ENCODE peak calls at places on chromosomes 13 and 19, in eight cellular contexts. P is CD4-positive, alpha-beta memory T cell; M is ovary; U is heart right ventricle; C is adrenal gland; R is spleen; O is tibial artery; S is fibroblast of lung. E is an unnamed sample.

GRCh38 chr13:95355491-95355890 is 54.2 kb upstream of the ABCC4 start:
- DNase-seq in P (no peak), M (no peak), U (no peak), C (no peak), R (peak; percentile 9), O (no peak), S (peak; percentile 78), E (no peak)

GRCh38 chr13:31105020-31105800 is 56.5 kb downstream of the HSPH1 start:
- DNase-seq in P (no peak), M (no peak), U (no peak), C (peak; percentile 42), R (no peak), O (no peak), S (peak; percentile 15), E (no peak)

GRCh38 chr13:58795715-58796114 is 1164.2 kb downstream of the PCDH17 start:
- DNase-seq in P (no peak), M (no peak), U (no peak), C (no peak), R (no peak), O (no peak), S (no peak), E (no peak)

GRCh38 chr19:13718733-13719132 is 45.6 kb upstream of the MRI1 start:
- DNase-seq in P (no peak), M (no peak), U (no peak), C (peak; percentile 14), R (no peak), O (no peak), S (peak; percentile 68), E (peak; percentile 34)

GRCh38 chr19:54254195-54254906 is 2.7 kb downstream of the LILRB5 start:
- DNase-seq in P (no peak), M (no peak), U (no peak), C (no peak), R (no peak), O (no peak), S (no peak), E (no peak)

GRCh38 chr13:105343134-105343806 is 1192.2 kb downstream of the EFNB2 start:
- DNase-seq in P (no peak), M (no peak), U (no peak), C (no peak), R (no peak), O (no peak), S (peak; percentile 78), E (no peak)

GRCh38 chr13:112688560-112689497 is 1.0 kb upstream of the ATP11A start:
- DNase-seq in P (peak; percentile 34), M (peak; percentile 25), U (no peak), C (peak; percentile 54), R (peak; percentile 83), O (peak; percentile 66), S (no peak), E (no peak)

GRCh38 chr13:21580736-21581135 is 23.2 kb downstream of the MICU2 start:
- DNase-seq in P (no peak), M (no peak), U (no peak), C (no peak), R (no peak), O (no peak), S (no peak), E (no peak)

GRCh38 chr13:24267283-24267682 is 42.1 kb upstream of the C1QTNF9 start:
- DNase-seq in P (peak; percentile 63), M (no peak), U (peak; percentile 27), C (peak; percentile 49), R (no peak), O (no peak), S (peak; percentile 6), E (no peak)

GRCh38 chr19:16773259-16773658 is 53.6 kb downstream of the NWD1 start:
- DNase-seq in P (no peak), M (no peak), U (no peak), C (no peak), R (no peak), O (no peak), S (no peak), E (no peak)

DNA sequence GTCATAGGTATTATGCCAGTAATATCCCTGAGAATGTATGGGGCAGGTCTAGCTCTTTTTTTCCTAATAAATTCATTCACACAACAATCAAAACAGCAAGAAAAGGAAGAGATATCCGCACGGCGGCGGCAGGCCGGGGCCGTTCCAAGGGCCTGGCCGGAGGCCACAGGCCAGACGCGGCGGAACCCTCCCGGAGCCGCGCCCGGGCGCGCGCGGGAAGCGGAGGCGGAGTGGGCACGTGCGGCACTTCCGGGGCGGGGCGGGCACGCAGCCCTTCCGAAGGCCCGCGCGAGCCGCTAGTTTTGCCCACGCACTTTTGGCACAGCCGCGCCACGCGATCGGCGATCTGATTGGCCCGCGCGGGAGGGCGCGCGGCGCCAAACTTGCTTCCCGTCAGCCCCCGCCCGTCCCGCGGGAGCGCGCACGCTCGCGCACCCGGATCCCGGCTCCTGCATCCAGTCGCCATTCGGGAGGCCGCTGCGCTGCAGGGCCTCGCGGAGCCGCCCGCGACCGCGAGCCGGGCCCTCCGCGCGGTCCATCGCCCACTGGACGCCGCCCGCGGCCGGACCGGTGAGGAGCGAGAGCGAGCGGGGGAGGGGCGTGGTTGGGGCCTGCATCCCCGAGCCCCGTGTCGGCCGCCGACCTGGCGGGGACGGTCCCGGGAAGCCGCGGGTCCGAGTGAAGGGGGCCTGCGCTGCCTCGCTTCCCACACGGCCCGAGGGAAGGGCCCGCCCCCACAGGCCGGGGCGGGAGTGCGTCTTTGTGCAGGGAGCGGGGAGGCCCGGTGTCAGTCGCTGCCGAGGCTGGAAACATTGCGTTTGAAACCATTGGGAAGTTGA is at the start of gene CHAMP1:
- DNase-seq in P (peak; percentile 89), M (peak; percentile 99), U (peak; percentile 95), C (peak; percentile 97), R (peak; percentile 98), O (peak; percentile 98), S (peak; percentile 96), E (peak; percentile 97)
- H3K4me1 ChIP-seq in P (peaks cover 58% of the 10 kb centered on the region), M (peaks cover 10% of the 10 kb centered on the region), U (peaks cover 48% of the 10 kb centered on the region), C (peaks cover 15% of the 10 kb centered on the region), R (peaks cover 56% of the 10 kb centered on the region), O (peaks cover 49% of the 10 kb centered on the region), S (peaks cover 13% of the 10 kb centered on the region), E (peaks cover 61% of the 10 kb centered on the region)

DNA sequence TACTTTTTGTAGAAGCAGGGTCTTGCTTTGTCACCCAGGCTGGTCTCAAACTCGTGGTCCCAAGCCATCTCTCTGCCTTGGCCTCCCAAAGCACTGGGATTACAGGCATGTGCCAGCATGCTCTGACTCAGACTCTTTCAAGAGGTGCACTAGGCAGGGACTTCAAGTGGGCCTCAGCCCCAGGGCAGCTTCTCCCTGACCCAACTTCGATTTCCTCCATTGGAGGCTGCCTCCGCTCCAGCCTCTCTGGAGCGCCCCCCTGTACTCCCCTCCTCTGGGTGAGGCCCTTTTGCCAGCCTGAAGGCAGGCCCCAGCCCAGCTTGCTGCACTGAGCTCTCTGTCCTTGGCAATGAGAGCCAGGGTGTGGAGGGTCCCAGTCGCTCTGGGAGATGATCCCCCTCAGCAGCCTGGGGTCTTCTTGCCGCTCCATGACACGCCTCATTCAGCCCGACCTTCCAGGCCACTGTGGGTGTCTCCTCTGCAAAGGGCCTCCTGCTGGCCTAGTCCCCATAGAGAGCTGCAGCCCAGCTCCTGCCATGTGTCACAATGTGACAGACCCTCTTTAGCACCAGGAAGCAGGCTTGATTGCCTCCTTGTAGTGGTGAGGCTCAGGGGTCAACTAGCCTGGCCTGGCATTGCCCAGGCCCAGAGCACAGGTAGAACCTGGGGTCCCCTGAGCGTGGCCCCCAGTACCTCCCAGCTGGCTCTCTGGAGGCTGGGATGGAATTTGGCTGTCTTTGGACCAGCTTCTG is 16.4 kb downstream of the CARM1 start:
- DNase-seq in P (no peak), M (no peak), U (no peak), C (no peak), R (no peak), O (no peak), S (no peak), E (no peak)
- H3K4me1 ChIP-seq in P (no peaks in the 10 kb centered on the region), M (peaks cover 17% of the 10 kb centered on the region), U (peaks cover 50% of the 10 kb centered on the region), C (peaks cover 8% of the 10 kb centered on the region), R (no peaks in the 10 kb centered on the region), O (peaks cover 10% of the 10 kb centered on the region), S (peaks cover 3% of the 10 kb centered on the region), E (peaks cover 58% of the 10 kb centered on the region)

GRCh38 chr19:46598372-46598917 is 2.7 kb upstream of the CALM3 start:
- DNase-seq in P (no peak), M (no peak), U (no peak), C (no peak), R (no peak), O (no peak), S (no peak), E (no peak)
- H3K4me1 ChIP-seq in P (peaks cover 21% of the 10 kb centered on the region), M (peaks cover 7% of the 10 kb centered on the region), U (peaks cover 18% of the 10 kb centered on the region), C (peaks cover 14% of the 10 kb centered on the region), R (peaks cover 23% of the 10 kb centered on the region), O (peaks cover 15% of the 10 kb centered on the region), S (peaks cover 5% of the 10 kb centered on the region), E (peaks cover 27% of the 10 kb centered on the region)

DNA sequence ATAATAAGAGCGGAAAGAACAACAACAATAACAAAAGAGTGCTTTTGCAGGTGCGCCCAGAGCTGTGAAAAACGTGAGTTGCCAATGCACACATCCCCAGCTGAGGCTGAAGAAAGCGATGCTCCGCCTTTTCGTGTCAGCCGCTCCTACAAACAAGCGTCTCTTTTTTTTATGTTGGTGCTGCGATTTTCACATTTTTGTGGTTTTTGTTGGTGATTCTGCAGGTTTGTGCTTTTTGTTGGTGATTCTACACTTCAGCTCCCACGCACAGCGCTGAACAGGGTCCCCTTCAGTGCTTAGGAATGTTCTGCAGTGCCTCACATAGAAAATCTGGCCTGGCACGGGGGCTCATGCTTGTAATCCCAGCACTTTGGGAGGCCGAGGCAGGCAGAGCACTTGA is 7.3 kb upstream of the SBK3 start:
- DNase-seq in P (no peak), M (peak; percentile 56), U (no peak), C (no peak), R (no peak), O (no peak), S (peak; percentile 96), E (no peak)
- H3K4me1 ChIP-seq in P (no peaks in the 10 kb centered on the region), M (no peaks in the 10 kb centered on the region), U (peaks cover 17% of the 10 kb centered on the region), C (no peaks in the 10 kb centered on the region), R (no peaks in the 10 kb centered on the region), O (peaks cover 18% of the 10 kb centered on the region), S (peaks cover 20% of the 10 kb centered on the region), E (peaks cover 21% of the 10 kb centered on the region)

DNA sequence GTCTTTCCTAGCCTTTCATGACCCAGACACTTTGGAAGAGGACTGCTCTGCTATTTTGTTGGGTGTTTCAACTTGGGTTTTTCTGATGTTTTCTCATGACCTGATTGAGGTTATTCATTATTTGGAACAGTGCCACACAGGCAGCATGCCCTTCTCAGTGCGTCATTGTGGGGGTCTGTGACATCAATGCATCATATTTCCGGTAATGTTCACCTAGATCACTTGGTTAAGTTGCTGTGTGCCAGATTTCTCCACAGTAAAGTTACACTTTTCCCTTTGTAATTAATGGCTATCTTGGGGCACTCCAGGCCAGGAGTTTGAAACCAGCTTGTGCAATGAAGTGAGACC is 124.4 kb downstream of the SIPA1L3 start:
- DNase-seq in P (no peak), M (no peak), U (no peak), C (no peak), R (no peak), O (no peak), S (peak; percentile 93), E (no peak)
- H3K4me1 ChIP-seq in P (no peaks in the 10 kb centered on the region), M (peaks cover 7% of the 10 kb centered on the region), U (peaks cover 8% of the 10 kb centered on the region), C (no peaks in the 10 kb centered on the region), R (peaks cover 29% of the 10 kb centered on the region), O (peaks cover 12% of the 10 kb centered on the region), S (peaks cover 10% of the 10 kb centered on the region), E (peaks cover 8% of the 10 kb centered on the region)

DNA sequence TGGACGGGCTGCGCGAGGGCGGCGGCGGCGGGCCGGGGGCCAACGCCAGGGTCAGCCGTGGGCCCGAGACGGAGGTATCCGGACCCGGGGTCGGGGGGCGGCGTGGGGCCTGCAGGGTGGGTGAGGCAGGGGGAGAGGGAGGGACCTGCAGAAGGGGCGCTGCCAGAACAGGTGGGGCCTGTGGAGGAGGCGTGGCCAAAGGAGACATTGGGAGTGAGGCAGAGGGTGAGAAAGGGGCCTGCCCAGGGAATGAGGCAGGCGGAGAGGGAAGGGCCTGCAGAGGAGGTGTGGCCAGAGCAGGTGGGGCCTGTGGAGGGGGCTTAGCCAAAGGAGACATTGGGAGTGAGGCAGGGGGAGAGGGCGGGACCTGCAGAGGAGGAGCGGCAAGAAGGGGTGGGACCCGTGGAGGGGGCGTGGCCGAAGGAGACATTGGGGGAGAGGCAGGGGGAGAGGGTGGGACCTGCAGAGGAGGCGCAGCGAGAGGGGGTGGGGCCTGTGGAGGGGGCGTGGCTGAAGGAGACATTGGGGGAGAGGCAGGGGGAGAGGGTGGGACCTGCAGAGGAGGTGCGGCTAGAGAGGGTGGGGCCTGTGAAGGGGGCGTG is 4.2 kb downstream of the PRR36 start:
- DNase-seq in P (peak; percentile 51), M (peak; percentile 87), U (peak; percentile 29), C (peak; percentile 94), R (peak; percentile 82), O (no peak), S (no peak), E (no peak)
- H3K4me1 ChIP-seq in P (peaks cover 45% of the 10 kb centered on the region), M (peaks cover 9% of the 10 kb centered on the region), U (peaks cover 57% of the 10 kb centered on the region), C (peaks cover 18% of the 10 kb centered on the region), R (peaks cover 53% of the 10 kb centered on the region), O (peaks cover 55% of the 10 kb centered on the region), S (peaks cover 7% of the 10 kb centered on the region), E (peaks cover 50% of the 10 kb centered on the region)